ENCODE peak calls at places on chromosome 7, in five cellular contexts. Z is AG10803; H is heart left ventricle; E is CD8-positive, alpha-beta T cell; C is pancreas. D is an unnamed sample.

GRCh38 chr7:54967384-54967783 is 51.4 kb upstream of the EGFR start:
- DNase-seq in Z (peak), H (no peak), E (no peak), C (no peak), D (peak)

GRCh38 chr7:75842836-75843446 is 29.3 kb upstream of the CCL24 start:
- DNase-seq in Z (peak), H (peak), E (no peak), C (no peak), D (peak)

GRCh38 chr7:19368540-19368939 is 223.3 kb upstream of the FERD3L start:
- DNase-seq in Z (peak), H (no peak), E (no peak), C (no peak), D (no peak)

GRCh38 chr7:92783260-92783911 is 53.0 kb downstream of the CDK6 start:
- DNase-seq in Z (peak), H (no peak), E (no peak), C (no peak), D (peak)

GRCh38 chr7:4725014-4725951 is 43.2 kb downstream of the FOXK1 start:
- DNase-seq in Z (peak), H (peak), E (peak), C (peak), D (peak)

GRCh38 chr7:159068893-159069448 is 75.7 kb downstream of the VIPR2 start:
- DNase-seq in Z (no peak), H (no peak), E (no peak), C (no peak), D (no peak)

GRCh38 chr7:140605337-140605736 is 35.3 kb downstream of the DENND2A start:
- DNase-seq in Z (peak), H (no peak), E (no peak), C (no peak), D (peak)

GRCh38 chr7:26958834-26959233 is 94.4 kb upstream of the SKAP2 start:
- DNase-seq in Z (peak), H (no peak), E (no peak), C (no peak), D (peak)

GRCh38 chr7:45136106-45137060 is 21.2 kb upstream of the RAMP3 start:
- DNase-seq in Z (peak), H (peak), E (peak), C (no peak), D (peak)

GRCh38 chr7:56097700-56098099 is 4.9 kb upstream of the PHKG1 start:
- DNase-seq in Z (peak), H (no peak), E (no peak), C (peak), D (peak)
- H3K4me3 ChIP-seq in Z (no peak), H (no peak), E (no peak), C (no peak), D (no peak)

DNA sequence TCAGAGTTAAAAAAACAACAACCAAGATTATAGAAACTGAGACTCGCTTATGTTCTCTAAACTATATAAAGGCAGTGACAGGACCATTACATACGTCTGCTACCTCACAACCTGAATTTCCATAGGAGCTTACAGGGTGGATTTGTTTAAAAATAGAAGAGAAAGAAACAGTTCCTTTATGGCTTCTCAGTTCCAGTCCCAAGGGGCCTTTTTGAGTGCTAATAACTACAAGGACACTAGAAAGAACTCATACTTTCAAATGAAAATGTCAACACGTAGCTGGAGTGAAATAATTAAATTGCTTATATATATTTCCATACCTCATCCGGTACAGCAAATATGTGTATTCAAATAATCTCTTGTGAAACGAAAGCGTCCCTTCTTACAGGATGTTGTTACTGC is 19.7 kb downstream of the TSPAN12 start:
- DNase-seq in Z (no peak), H (no peak), E (no peak), C (no peak), D (no peak)
- TF ChIP-seq CTCF in Z (no peak), H (no peak), E (no peak), C (no peak), D (no peak)

DNA sequence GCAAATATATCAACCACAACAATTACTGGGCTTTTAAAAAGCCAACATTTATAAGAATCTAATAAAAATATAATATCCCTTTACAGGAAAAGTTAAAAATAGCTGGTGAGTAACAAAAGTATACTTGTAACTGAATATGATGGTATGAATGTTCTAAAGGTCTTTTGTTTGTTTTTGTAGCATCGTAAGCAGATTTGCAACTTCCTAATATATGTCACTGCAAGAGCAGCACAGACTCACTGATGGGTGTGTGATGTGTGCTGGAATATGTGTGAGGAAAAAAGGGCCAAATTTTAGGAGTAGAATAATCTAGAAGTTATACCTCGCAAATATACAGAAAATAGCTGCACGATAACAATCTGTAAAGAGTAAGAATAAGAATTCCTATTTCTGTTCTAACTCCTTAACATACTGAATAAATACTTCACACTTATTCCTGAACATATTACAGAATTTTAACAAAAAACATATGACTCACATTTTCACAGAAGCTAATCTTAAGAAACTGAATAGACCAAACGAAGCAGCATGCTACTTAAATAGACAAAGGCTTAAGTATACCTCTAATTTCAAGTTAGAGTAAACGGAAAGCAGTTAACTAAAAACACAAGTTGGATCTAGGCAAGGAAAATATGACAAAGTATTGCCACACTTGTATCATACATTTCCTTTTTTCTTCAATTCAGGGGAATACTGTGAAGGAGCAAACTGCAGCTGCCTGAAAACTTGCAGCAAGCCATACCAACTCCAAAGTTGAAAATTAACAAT is 9.6 kb downstream of the ETV1 start:
- DNase-seq in Z (peak), H (no peak), E (no peak), C (no peak), D (peak)
- H3K4me3 ChIP-seq in Z (no peak), H (no peak), E (no peak), C (no peak), D (peak)

GRCh38 chr7:151056286-151057037 is 1.2 kb downstream of the CDK5 start:
- DNase-seq in Z (no peak), H (no peak), E (no peak), C (no peak), D (no peak)
- TF ChIP-seq CTCF in Z (no peak), H (no peak), E (no peak), C (no peak), D (no peak)

GRCh38 chr7:151744656-151745055 is 132.3 kb downstream of the PRKAG2 start:
- DNase-seq in Z (no peak), H (no peak), E (no peak), C (no peak), D (no peak)

GRCh38 chr7:151745090-151745638 is 131.8 kb downstream of the PRKAG2 start:
- DNase-seq in Z (peak), H (peak), E (no peak), C (peak), D (peak)

GRCh38 chr7:151744051-151744580 is 132.8 kb downstream of the PRKAG2 start:
- DNase-seq in Z (no peak), H (no peak), E (no peak), C (no peak), D (no peak)

GRCh38 chr7:151742713-151743480 is 134.0 kb downstream of the PRKAG2 start:
- DNase-seq in Z (no peak), H (peak), E (no peak), C (no peak), D (no peak)

DNA sequence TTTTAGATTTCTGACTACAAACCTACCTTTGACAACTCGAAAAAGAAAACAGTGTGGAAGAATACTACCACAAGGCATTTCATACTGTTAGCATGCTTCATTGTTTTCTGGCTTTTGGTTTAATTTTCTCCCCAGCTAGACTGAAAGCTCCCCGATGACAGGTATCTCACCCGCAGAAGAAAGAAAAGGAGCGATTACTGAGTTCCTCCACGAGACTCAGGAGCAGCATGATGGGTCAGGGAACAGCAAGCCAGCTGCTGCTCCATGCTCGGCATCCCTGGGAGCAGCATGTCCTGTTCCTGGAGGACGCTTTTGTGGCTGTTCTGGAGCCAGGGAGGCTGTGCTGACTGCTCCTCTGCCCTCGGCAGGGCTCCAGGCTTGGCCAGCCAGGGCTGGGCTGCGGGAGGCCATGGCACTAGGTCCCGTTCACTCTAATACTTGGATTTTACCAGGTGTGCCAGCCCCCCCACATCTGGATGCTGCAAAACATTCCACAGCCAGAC is 133.4 kb downstream of the PRKAG2 start:
- DNase-seq in Z (no peak), H (no peak), E (no peak), C (no peak), D (no peak)
- H3K4me3 ChIP-seq in Z (no peak), H (no peak), E (no peak), C (no peak), D (no peak)

GRCh38 chr7:143504937-143505297 is 27.2 kb downstream of the TAS2R41 start:
- DNase-seq in Z (no peak), H (no peak), E (no peak), C (no peak), D (no peak)
- TF ChIP-seq CTCF in Z (no peak), H (no peak), E (no peak), C (no peak), D (no peak)

DNA sequence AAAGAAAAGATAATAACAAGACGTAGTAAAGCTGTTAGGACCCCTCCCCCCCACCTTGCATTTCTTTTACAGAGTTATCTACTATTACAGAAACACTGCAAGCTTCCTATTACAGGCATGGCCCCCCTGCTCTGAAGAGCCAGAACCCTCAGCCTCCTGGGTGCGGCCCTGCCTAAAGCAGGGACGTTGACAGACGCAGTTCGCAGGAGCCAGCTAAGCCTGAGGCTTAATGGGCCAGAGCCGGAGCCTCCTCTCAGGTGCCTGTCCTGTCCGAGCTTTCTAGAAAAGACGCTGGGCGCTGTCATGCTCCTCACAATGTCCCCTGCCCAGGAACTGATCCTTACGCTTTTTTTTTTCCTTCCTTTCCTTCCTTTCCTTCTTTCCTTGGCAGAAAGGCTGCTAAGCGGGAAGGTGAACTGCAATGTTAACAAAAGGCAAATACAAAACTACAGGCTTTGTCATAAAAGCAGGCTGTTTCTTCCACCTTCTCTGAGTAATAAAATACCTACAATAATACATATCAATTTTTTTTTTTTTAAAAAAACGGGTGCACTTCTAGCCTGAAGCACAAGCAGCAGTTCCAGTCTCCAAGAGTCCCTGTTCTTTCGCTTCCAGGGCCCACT is 11.4 kb downstream of the MNX1 start:
- DNase-seq in Z (no peak), H (no peak), E (no peak), C (no peak), D (no peak)
- H3K4me3 ChIP-seq in Z (no peak), H (peak), E (peak), C (peak), D (no peak)

D was measured in fibroblast of the aortic adventitia.